ENCODE peak calls at places on chromosomes 6 and 20, in four cellular contexts. M, X, Q and H are unnamed samples.

GRCh38 chr20:460707-461106 is 1.6 kb downstream of the TBC1D20 start:
- DNase-seq in M (no peak), X (peak), Q (no peak), H (no peak)

GRCh38 chr6:13462380-13463326 is 24.7 kb downstream of the GFOD1 start:
- DNase-seq in M (no peak), X (no peak), Q (peak), H (no peak)

GRCh38 chr6:123925360-123925759 is 121.7 kb downstream of the NKAIN2 start:
- DNase-seq in M (no peak), X (no peak), Q (no peak), H (no peak)

GRCh38 chr6:48068326-48069191 is 42.4 kb downstream of the PTCHD4 start:
- DNase-seq in M (no peak), X (no peak), Q (no peak), H (no peak)

GRCh38 chr20:7387638-7388193 is 552.5 kb downstream of the HAO1 start:
- DNase-seq in M (no peak), X (no peak), Q (no peak), H (no peak)

GRCh38 chr6:127630800-127631199 is 53.8 kb downstream of the C6orf58 start:
- DNase-seq in M (no peak), X (no peak), Q (no peak), H (no peak)

GRCh38 chr6:53043626-53044025 is 21.6 kb upstream of the FBXO9 start:
- DNase-seq in M (no peak), X (peak), Q (peak), H (no peak)

GRCh38 chr6:901696-902455 is 208.9 kb upstream of the EXOC2 start:
- DNase-seq in M (no peak), X (no peak), Q (peak), H (no peak)

GRCh38 chr20:32528905-32529670 is 56.0 kb downstream of the NOL4L start:
- DNase-seq in M (no peak), X (no peak), Q (no peak), H (no peak)

GRCh38 chr20:40868568-40869223 is 159.9 kb upstream of the TOP1 start:
- DNase-seq in M (no peak), X (peak), Q (peak), H (peak)

GRCh38 chr6:140281794-140282193 is 907.3 kb upstream of the CITED2 start:
- DNase-seq in M (no peak), X (no peak), Q (no peak), H (no peak)

GRCh38 chr20:61940976-61941720 is 124.5 kb downstream of the TAF4 start:
- DNase-seq in M (no peak), X (no peak), Q (peak), H (no peak)

GRCh38 chr6:10481101-10481500 is 40.0 kb upstream of the GCNT2 start:
- DNase-seq in M (no peak), X (no peak), Q (no peak), H (no peak)

GRCh38 chr6:170403451-170403850 is 96.9 kb downstream of the FAM120B start:
- DNase-seq in M (no peak), X (peak), Q (no peak), H (peak)

GRCh38 chr6:22149501-22150490 is 147.0 kb downstream of the PRL start:
- DNase-seq in M (no peak), X (peak), Q (no peak), H (peak)

GRCh38 chr6:5520796-5521195 is 259.5 kb downstream of the FARS2 start:
- DNase-seq in M (no peak), X (no peak), Q (no peak), H (no peak)

GRCh38 chr6:168908166-168908565 is 345.5 kb downstream of the THBS2 start:
- DNase-seq in M (no peak), X (peak), Q (no peak), H (peak)

GRCh38 chr6:122995930-122996796 is at the start of gene CLVS2:
- DNase-seq in M (no peak), X (peak), Q (no peak), H (peak)

GRCh38 chr6:113347420-113347819 is 509.7 kb upstream of the MARCKS start:
- DNase-seq in M (no peak), X (peak), Q (no peak), H (peak)

GRCh38 chr6:132122871-132123270 is 171.7 kb upstream of the CCN2 start:
- DNase-seq in M (no peak), X (no peak), Q (peak), H (peak)

GRCh38 chr20:45456632-45457031 is 12.9 kb upstream of the WFDC2 start:
- DNase-seq in M (peak), X (peak), Q (no peak), H (no peak)